ENCODE peak calls at places on chromosomes 5 and 9, in five cellular contexts. One of them, this sample, is unnamed.

GRCh38 chr5:86463339-86463738 is 154.4 kb upstream of the COX7C start:
- DNase-seq in esophagus squamous epithelium: no peak
- DNase-seq in bronchial epithelial cell: no peak
- DNase-seq in upper lobe of right lung: no peak
- DNase-seq in pancreas: no peak
- DNase-seq in this sample: no peak

GRCh38 chr5:143841446-143841845 is 29.5 kb downstream of the HMHB1 start:
- DNase-seq in bronchial epithelial cell: no peak
- DNase-seq in upper lobe of right lung: no peak
- DNase-seq in pancreas: no peak
- DNase-seq in esophagus squamous epithelium: no peak
- DNase-seq in this sample: no peak

GRCh38 chr5:151474799-151475198 is 27.4 kb downstream of the SLC36A1 start:
- DNase-seq in pancreas: peak
- DNase-seq in esophagus squamous epithelium: no peak
- DNase-seq in bronchial epithelial cell: no peak
- DNase-seq in upper lobe of right lung: no peak
- DNase-seq in this sample: no peak

GRCh38 chr5:90142531-90142930 is 267.0 kb downstream of the CETN3 start:
- DNase-seq in bronchial epithelial cell: no peak
- DNase-seq in esophagus squamous epithelium: no peak
- DNase-seq in upper lobe of right lung: no peak
- DNase-seq in pancreas: no peak
- DNase-seq in this sample: no peak

GRCh38 chr5:145510769-145511168 is 324.4 kb downstream of the PRELID2 start:
- DNase-seq in esophagus squamous epithelium: no peak
- DNase-seq in bronchial epithelial cell: no peak
- DNase-seq in pancreas: no peak
- DNase-seq in upper lobe of right lung: no peak
- DNase-seq in this sample: no peak

GRCh38 chr5:90557871-90558270 is 726 bp upstream of the ADGRV1 start:
- DNase-seq in upper lobe of right lung: no peak
- DNase-seq in esophagus squamous epithelium: no peak
- DNase-seq in pancreas: no peak
- DNase-seq in bronchial epithelial cell: no peak
- DNase-seq in this sample: no peak

GRCh38 chr5:83464261-83464660 is 7.3 kb upstream of the VCAN start:
- DNase-seq in upper lobe of right lung: no peak
- DNase-seq in bronchial epithelial cell: no peak
- DNase-seq in pancreas: no peak
- DNase-seq in esophagus squamous epithelium: no peak
- DNase-seq in this sample: no peak

GRCh38 chr5:79924936-79925893 is 65.8 kb downstream of the MTX3 start:
- DNase-seq in upper lobe of right lung: no peak
- DNase-seq in bronchial epithelial cell: peak
- DNase-seq in esophagus squamous epithelium: no peak
- DNase-seq in pancreas: no peak
- DNase-seq in this sample: peak

GRCh38 chr5:154583545-154584168 is 105.6 kb upstream of the HAND1 start:
- DNase-seq in upper lobe of right lung: no peak
- DNase-seq in bronchial epithelial cell: no peak
- DNase-seq in esophagus squamous epithelium: no peak
- DNase-seq in pancreas: no peak
- DNase-seq in this sample: peak

GRCh38 chr9:111198936-111199335 is 131.1 kb downstream of the OR2K2 start:
- DNase-seq in upper lobe of right lung: no peak
- DNase-seq in pancreas: no peak
- DNase-seq in esophagus squamous epithelium: no peak
- DNase-seq in bronchial epithelial cell: no peak
- DNase-seq in this sample: no peak

GRCh38 chr5:42157215-42157614 is 232.1 kb downstream of the FBXO4 start:
- DNase-seq in pancreas: no peak
- DNase-seq in upper lobe of right lung: no peak
- DNase-seq in esophagus squamous epithelium: no peak
- DNase-seq in bronchial epithelial cell: peak
- DNase-seq in this sample: peak

GRCh38 chr5:175521313-175521833 is 43.0 kb downstream of the SFXN1 start:
- DNase-seq in upper lobe of right lung: no peak
- DNase-seq in pancreas: no peak
- DNase-seq in esophagus squamous epithelium: no peak
- DNase-seq in bronchial epithelial cell: no peak
- DNase-seq in this sample: no peak

GRCh38 chr5:35919191-35919590 is 19.2 kb downstream of the CAPSL start:
- DNase-seq in pancreas: no peak
- DNase-seq in bronchial epithelial cell: peak
- DNase-seq in upper lobe of right lung: no peak
- DNase-seq in esophagus squamous epithelium: no peak
- DNase-seq in this sample: peak

GRCh38 chr5:108606185-108606584 is 141.5 kb upstream of the FER start:
- DNase-seq in bronchial epithelial cell: no peak
- DNase-seq in esophagus squamous epithelium: no peak
- DNase-seq in upper lobe of right lung: no peak
- DNase-seq in pancreas: no peak
- DNase-seq in this sample: no peak

GRCh38 chr5:139765409-139766217 is 30.0 kb upstream of the PSD2 start:
- DNase-seq in pancreas: peak
- DNase-seq in esophagus squamous epithelium: no peak
- DNase-seq in upper lobe of right lung: peak
- DNase-seq in bronchial epithelial cell: peak
- DNase-seq in this sample: peak

GRCh38 chr5:177023247-177023703 is 779 bp downstream of the ZNF346 start:
- DNase-seq in upper lobe of right lung: no peak
- DNase-seq in esophagus squamous epithelium: no peak
- DNase-seq in pancreas: no peak
- DNase-seq in bronchial epithelial cell: no peak
- DNase-seq in this sample: peak

GRCh38 chr5:151571270-151572173 is 19.6 kb downstream of the FAT2 start:
- DNase-seq in upper lobe of right lung: no peak
- DNase-seq in esophagus squamous epithelium: no peak
- DNase-seq in bronchial epithelial cell: peak
- DNase-seq in pancreas: no peak
- DNase-seq in this sample: peak

GRCh38 chr5:67160985-67161384 is 35.6 kb downstream of the CD180 start:
- DNase-seq in esophagus squamous epithelium: no peak
- DNase-seq in bronchial epithelial cell: peak
- DNase-seq in upper lobe of right lung: no peak
- DNase-seq in pancreas: no peak
- DNase-seq in this sample: peak

GRCh38 chr5:36569456-36569855 is 37.0 kb upstream of the SLC1A3 start:
- DNase-seq in esophagus squamous epithelium: no peak
- DNase-seq in bronchial epithelial cell: peak
- DNase-seq in pancreas: no peak
- DNase-seq in upper lobe of right lung: no peak
- DNase-seq in this sample: peak

GRCh38 chr5:150540042-150540441 is 32.1 kb downstream of the NDST1 start:
- DNase-seq in pancreas: no peak
- DNase-seq in upper lobe of right lung: no peak
- DNase-seq in esophagus squamous epithelium: no peak
- DNase-seq in bronchial epithelial cell: no peak
- DNase-seq in this sample: no peak

GRCh38 chr5:83724001-83724400 is 3.3 kb upstream of the HAPLN1 start:
- DNase-seq in bronchial epithelial cell: no peak
- DNase-seq in esophagus squamous epithelium: no peak
- DNase-seq in upper lobe of right lung: no peak
- DNase-seq in pancreas: no peak
- DNase-seq in this sample: no peak

GRCh38 chr5:7852542-7852941 is 1.6 kb upstream of the CFAP90 start:
- DNase-seq in bronchial epithelial cell: no peak
- DNase-seq in pancreas: no peak
- DNase-seq in esophagus squamous epithelium: no peak
- DNase-seq in upper lobe of right lung: no peak
- DNase-seq in this sample: no peak

GRCh38 chr5:75265731-75266130 is 29.1 kb upstream of the ANKRD31 start:
- DNase-seq in pancreas: no peak
- DNase-seq in esophagus squamous epithelium: no peak
- DNase-seq in upper lobe of right lung: no peak
- DNase-seq in bronchial epithelial cell: peak
- DNase-seq in this sample: peak

GRCh38 chr5:155082401-155082800 is 68.8 kb downstream of the KIF4B start:
- DNase-seq in pancreas: no peak
- DNase-seq in esophagus squamous epithelium: no peak
- DNase-seq in upper lobe of right lung: no peak
- DNase-seq in bronchial epithelial cell: peak
- DNase-seq in this sample: peak

GRCh38 chr5:104071887-104072286 is 509.3 kb upstream of the NUDT12 start:
- DNase-seq in bronchial epithelial cell: no peak
- DNase-seq in pancreas: no peak
- DNase-seq in upper lobe of right lung: no peak
- DNase-seq in esophagus squamous epithelium: no peak
- DNase-seq in this sample: no peak

GRCh38 chr5:173123416-173123815 is 20.9 kb upstream of the BNIP1 start:
- DNase-seq in upper lobe of right lung: no peak
- DNase-seq in pancreas: no peak
- DNase-seq in esophagus squamous epithelium: no peak
- DNase-seq in bronchial epithelial cell: no peak
- DNase-seq in this sample: peak

GRCh38 chr5:160419458-160420330 is 813 bp upstream of the SLU7 start:
- DNase-seq in esophagus squamous epithelium: no peak
- DNase-seq in pancreas: no peak
- DNase-seq in bronchial epithelial cell: no peak
- DNase-seq in upper lobe of right lung: no peak
- DNase-seq in this sample: no peak

GRCh38 chr9:121824651-121825480 is 173.4 kb downstream of the DAB2IP start:
- DNase-seq in esophagus squamous epithelium: no peak
- DNase-seq in upper lobe of right lung: peak
- DNase-seq in bronchial epithelial cell: no peak
- DNase-seq in pancreas: no peak
- DNase-seq in this sample: no peak

GRCh38 chr5:149990518-149991376 is 9.7 kb downstream of the TIGD6 start:
- DNase-seq in pancreas: peak
- DNase-seq in upper lobe of right lung: no peak
- DNase-seq in esophagus squamous epithelium: no peak
- DNase-seq in bronchial epithelial cell: peak
- DNase-seq in this sample: peak

GRCh38 chr5:130529716-130530485 is 625.6 kb downstream of the CHSY3 start:
- DNase-seq in bronchial epithelial cell: peak
- DNase-seq in pancreas: no peak
- DNase-seq in esophagus squamous epithelium: no peak
- DNase-seq in upper lobe of right lung: peak
- DNase-seq in this sample: peak

GRCh38 chr5:130055572-130055971 is 151.3 kb downstream of the CHSY3 start:
- DNase-seq in upper lobe of right lung: no peak
- DNase-seq in bronchial epithelial cell: no peak
- DNase-seq in esophagus squamous epithelium: no peak
- DNase-seq in pancreas: no peak
- DNase-seq in this sample: no peak

GRCh38 chr5:139340051-139340450 is 1.6 kb upstream of the PAIP2 start:
- DNase-seq in esophagus squamous epithelium: no peak
- DNase-seq in upper lobe of right lung: no peak
- DNase-seq in pancreas: no peak
- DNase-seq in bronchial epithelial cell: no peak
- DNase-seq in this sample: no peak

GRCh38 chr9:7147136-7148090 is 389.6 kb downstream of the KDM4C start:
- DNase-seq in pancreas: no peak
- DNase-seq in bronchial epithelial cell: no peak
- DNase-seq in upper lobe of right lung: no peak
- DNase-seq in esophagus squamous epithelium: no peak
- DNase-seq in this sample: no peak
- H3K4me3 ChIP-seq in pancreas: no peak
- H3K4me3 ChIP-seq in bronchial epithelial cell: no peak
- H3K4me3 ChIP-seq in upper lobe of right lung: no peak
- H3K4me3 ChIP-seq in esophagus squamous epithelium: no peak
- H3K4me3 ChIP-seq in this sample: no peak

DNA sequence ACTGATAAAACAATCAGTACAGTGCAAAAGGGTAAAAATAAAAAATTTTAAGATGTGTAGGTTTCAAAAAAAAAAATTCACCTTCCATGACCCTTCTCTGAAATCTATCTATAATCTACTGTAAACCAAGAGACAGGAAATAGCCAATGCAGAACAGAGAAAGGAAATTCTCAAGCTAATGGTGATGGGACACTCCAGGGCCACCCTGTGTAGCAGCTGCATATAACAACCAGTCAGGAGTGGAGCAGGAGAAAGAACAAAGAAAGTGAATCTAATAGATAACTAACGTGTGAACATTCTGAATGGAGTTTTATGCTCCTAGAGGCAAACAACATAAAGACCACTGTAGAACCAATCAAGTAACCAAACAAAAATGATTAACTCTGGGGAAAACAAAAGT is 16.6 kb downstream of the SPTLC1 start:
- DNase-seq in pancreas: no peak
- DNase-seq in upper lobe of right lung: no peak
- DNase-seq in bronchial epithelial cell: no peak
- DNase-seq in esophagus squamous epithelium: no peak
- DNase-seq in this sample: no peak
- H3K4me3 ChIP-seq in pancreas: peak
- H3K4me3 ChIP-seq in upper lobe of right lung: no peak
- H3K4me3 ChIP-seq in bronchial epithelial cell: no peak
- H3K4me3 ChIP-seq in esophagus squamous epithelium: peak
- H3K4me3 ChIP-seq in this sample: no peak

GRCh38 chr5:178651046-178651810 is 24.4 kb upstream of the CLK4 start:
- DNase-seq in pancreas: no peak
- DNase-seq in esophagus squamous epithelium: no peak
- DNase-seq in upper lobe of right lung: no peak
- DNase-seq in bronchial epithelial cell: peak
- DNase-seq in this sample: peak

GRCh38 chr5:178644826-178645545 is 18.1 kb upstream of the CLK4 start:
- DNase-seq in esophagus squamous epithelium: no peak
- DNase-seq in pancreas: no peak
- DNase-seq in bronchial epithelial cell: peak
- DNase-seq in upper lobe of right lung: no peak
- DNase-seq in this sample: peak

GRCh38 chr5:178650214-178650613 is 23.4 kb upstream of the CLK4 start:
- DNase-seq in upper lobe of right lung: no peak
- DNase-seq in esophagus squamous epithelium: no peak
- DNase-seq in pancreas: no peak
- DNase-seq in bronchial epithelial cell: no peak
- DNase-seq in this sample: no peak
- H3K4me3 ChIP-seq in upper lobe of right lung: no peak
- H3K4me3 ChIP-seq in esophagus squamous epithelium: no peak
- H3K4me3 ChIP-seq in pancreas: no peak
- H3K4me3 ChIP-seq in bronchial epithelial cell: no peak
- H3K4me3 ChIP-seq in this sample: no peak

GRCh38 chr9:128078504-128079434 is 10.7 kb downstream of the SLC25A25 start:
- DNase-seq in pancreas: peak
- DNase-seq in esophagus squamous epithelium: no peak
- DNase-seq in bronchial epithelial cell: peak
- DNase-seq in upper lobe of right lung: no peak
- DNase-seq in this sample: peak
- H3K4me3 ChIP-seq in pancreas: no peak
- H3K4me3 ChIP-seq in esophagus squamous epithelium: no peak
- H3K4me3 ChIP-seq in bronchial epithelial cell: no peak
- H3K4me3 ChIP-seq in upper lobe of right lung: no peak
- H3K4me3 ChIP-seq in this sample: no peak

DNA sequence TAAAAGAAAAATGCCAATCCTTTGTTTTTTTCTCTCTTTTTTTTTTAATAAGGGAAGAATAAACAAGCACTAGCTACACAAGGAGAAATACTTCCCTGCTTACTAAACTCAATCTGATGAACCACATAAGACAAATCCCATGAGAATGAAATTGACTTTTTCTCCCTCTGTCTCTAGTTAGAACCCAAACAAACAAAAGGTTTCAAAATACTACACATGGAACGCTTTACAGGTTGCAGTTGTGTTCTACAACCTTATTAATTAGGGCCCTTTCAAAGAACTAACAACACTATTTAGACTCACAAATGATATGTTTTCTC is 124.5 kb downstream of the PDE4D start:
- DNase-seq in esophagus squamous epithelium: no peak
- DNase-seq in bronchial epithelial cell: no peak
- DNase-seq in upper lobe of right lung: no peak
- DNase-seq in pancreas: no peak
- DNase-seq in this sample: no peak
- H3K4me3 ChIP-seq in esophagus squamous epithelium: peak
- H3K4me3 ChIP-seq in bronchial epithelial cell: peak
- H3K4me3 ChIP-seq in upper lobe of right lung: peak
- H3K4me3 ChIP-seq in pancreas: peak
- H3K4me3 ChIP-seq in this sample: peak

This sample was measured in epithelial cell of esophagus.